ENCODE peak calls at places on chromosomes 1 and 21, in six cellular contexts. S, Y, M, E, C and X are unnamed samples.

GRCh38 chr1:40810915-40811314 is 27.3 kb downstream of the KCNQ4 start:
- DNase-seq in E (no peak), M (no peak), C (no peak), Y (no peak), S (no peak), X (no peak)

GRCh38 chr1:55309786-55310516 is 94.8 kb upstream of the USP24 start:
- DNase-seq in M (no peak), E (no peak), C (no peak), S (no peak), Y (no peak), X (no peak)

GRCh38 chr1:158527190-158527815 is 26.9 kb downstream of the OR6Y1 start:
- DNase-seq in Y (no peak), M (no peak), C (peak), S (no peak), E (no peak), X (peak)

GRCh38 chr1:42311138-42311537 is 23.9 kb downstream of the FOXJ3 start:
- DNase-seq in M (no peak), Y (no peak), C (no peak), E (no peak), S (no peak), X (peak)

GRCh38 chr1:222461941-222462340 is 86.0 kb downstream of the HHIPL2 start:
- DNase-seq in C (no peak), M (no peak), S (no peak), Y (no peak), E (no peak), X (peak)

GRCh38 chr1:108829498-108829916 is 27.4 kb downstream of the AKNAD1 start:
- DNase-seq in S (no peak), C (peak), E (no peak), Y (no peak), M (no peak), X (peak)

GRCh38 chr1:18614011-18614735 is 16.5 kb upstream of the PAX7 start:
- DNase-seq in C (no peak), M (no peak), S (no peak), E (no peak), Y (no peak), X (no peak)

GRCh38 chr1:1359316-1359667 is 937 bp upstream of the MXRA8 start:
- DNase-seq in Y (no peak), C (no peak), S (peak), E (peak), M (no peak), X (peak)

GRCh38 chr1:212655668-212656440 is 43.8 kb downstream of the BATF3 start:
- DNase-seq in M (no peak), S (peak), Y (no peak), E (no peak), C (peak), X (peak)

GRCh38 chr1:16971330-16972209 is 8.8 kb downstream of the MFAP2 start:
- DNase-seq in E (no peak), C (no peak), M (no peak), Y (no peak), S (peak), X (peak)

GRCh38 chr1:52651904-52652303 is 18.9 kb downstream of the SHISAL2A start:
- DNase-seq in Y (no peak), E (no peak), M (no peak), S (no peak), C (no peak), X (no peak)

GRCh38 chr1:48610628-48611542 is 138.9 kb upstream of the SPATA6 start:
- DNase-seq in M (peak), C (no peak), Y (no peak), S (no peak), E (peak), X (no peak)

GRCh38 chr1:25711555-25712298 is 88.3 kb upstream of the SELENON start:
- DNase-seq in S (no peak), Y (peak), M (no peak), E (peak), C (no peak), X (peak)

GRCh38 chr1:24180676-24181075 is 6.4 kb downstream of the IFNLR1 start:
- DNase-seq in C (no peak), E (no peak), Y (no peak), S (no peak), M (no peak), X (no peak)

GRCh38 chr1:44717653-44718052 is 13.3 kb downstream of the RNU5D-1 start:
- DNase-seq in M (no peak), C (no peak), E (no peak), S (peak), Y (no peak), X (no peak)

GRCh38 chr1:181469829-181470228 is 13.5 kb upstream of the CACNA1E start:
- DNase-seq in Y (no peak), S (peak), E (no peak), C (peak), M (no peak), X (peak)

GRCh38 chr1:111399792-111400610 is 27.5 kb downstream of the OVGP1 start:
- DNase-seq in Y (peak), M (no peak), E (no peak), S (no peak), C (peak), X (peak)

GRCh38 chr1:18948048-18948912 is 8.2 kb downstream of the IFFO2 start:
- DNase-seq in C (peak), E (no peak), S (peak), M (peak), Y (no peak), X (peak)

GRCh38 chr1:67201891-67202290 is 35.6 kb downstream of the IL23R start:
- DNase-seq in C (no peak), M (no peak), Y (no peak), S (no peak), E (no peak), X (no peak)

GRCh38 chr1:22077728-22078127 is 25.2 kb downstream of the CDC42 start:
- DNase-seq in S (peak), C (no peak), E (no peak), M (no peak), Y (no peak), X (no peak)

GRCh38 chr1:42456754-42457089 is 379 bp downstream of the PPCS start:
- DNase-seq in E (no peak), C (no peak), S (peak), M (peak), Y (no peak), X (peak)

GRCh38 chr1:16468558-16468957 is 28.0 kb downstream of the NECAP2 start:
- DNase-seq in S (no peak), E (no peak), Y (no peak), M (no peak), C (no peak), X (no peak)

GRCh38 chr1:186519981-186520380 is 59.1 kb upstream of the PDC start:
- DNase-seq in E (no peak), S (no peak), M (no peak), Y (no peak), C (peak), X (peak)

GRCh38 chr1:4614371-4615137 is 39.9 kb upstream of the AJAP1 start:
- DNase-seq in C (no peak), S (peak), M (no peak), E (no peak), Y (no peak), X (no peak)

GRCh38 chr1:214581785-214582184 is 21.2 kb upstream of the CENPF start:
- DNase-seq in M (no peak), S (no peak), E (no peak), Y (no peak), C (peak), X (peak)

GRCh38 chr21:36454079-36454478 is 25.8 kb downstream of the CLDN14 start:
- DNase-seq in E (no peak), C (peak), Y (no peak), S (no peak), M (no peak), X (no peak)

GRCh38 chr1:72060466-72060865 is 221.9 kb downstream of the NEGR1 start:
- DNase-seq in C (no peak), Y (no peak), M (no peak), S (no peak), E (no peak), X (no peak)

GRCh38 chr1:75188892-75189291 is 54.7 kb downstream of the LHX8 start:
- DNase-seq in Y (no peak), E (no peak), C (no peak), M (no peak), S (no peak), X (no peak)